ENCODE peak calls at places on chromosomes 1 and 21, in four cellular contexts. X, B, O and T are unnamed samples.

GRCh38 chr1:220528679-220529529 is 968 bp downstream of the MARK1 start:
- DNase-seq in O (no peak), B (no peak), X (no peak), T (peak)

GRCh38 chr1:200206761-200207160 is 179.3 kb downstream of the NR5A2 start:
- DNase-seq in O (no peak), X (no peak), B (no peak), T (no peak)

GRCh38 chr1:89842547-89843278 is 21.9 kb downstream of the LRRC8D start:
- DNase-seq in X (peak), B (no peak), O (no peak), T (no peak)

GRCh38 chr1:166839600-166840308 is 479 bp downstream of the POGK start:
- DNase-seq in O (no peak), X (peak), B (peak), T (peak)

GRCh38 chr1:247812637-247813036 is 11.3 kb downstream of the OR14A16 start:
- DNase-seq in B (no peak), X (no peak), O (no peak), T (no peak)

GRCh38 chr1:88104234-88104633 is 579.8 kb upstream of the PKN2 start:
- DNase-seq in B (no peak), X (no peak), O (no peak), T (no peak)

GRCh38 chr1:8283058-8283884 is 34.6 kb upstream of the SLC45A1 start:
- DNase-seq in O (peak), X (no peak), B (no peak), T (no peak)

GRCh38 chr1:101509370-101509769 is 272.6 kb downstream of the S1PR1 start:
- DNase-seq in X (no peak), B (no peak), O (no peak), T (no peak)

GRCh38 chr1:93708734-93709481 is 27.3 kb upstream of the BCAR3 start:
- DNase-seq in O (no peak), B (no peak), X (no peak), T (no peak)

GRCh38 chr1:225896937-225897549 is 8.1 kb upstream of the LEFTY1 start:
- DNase-seq in B (no peak), X (peak), O (peak), T (no peak)

GRCh38 chr21:42599962-42600361 is 53.5 kb upstream of the PDE9A start:
- DNase-seq in O (no peak), X (no peak), B (no peak), T (no peak)

GRCh38 chr1:107430540-107431228 is 289.8 kb downstream of the NTNG1 start:
- DNase-seq in O (peak), B (peak), X (peak), T (peak)

GRCh38 chr21:29523646-29524045 is 224.9 kb downstream of the BACH1 start:
- DNase-seq in X (no peak), B (no peak), O (no peak), T (no peak)

GRCh38 chr1:34370748-34371147 is 194.0 kb downstream of the C1orf94 start:
- DNase-seq in X (no peak), O (no peak), B (no peak), T (no peak)

GRCh38 chr1:206004821-206005220 is 1.6 kb upstream of the RAB7B start:
- DNase-seq in X (no peak), B (no peak), O (no peak), T (no peak)

GRCh38 chr1:66542811-66543767 is 9.1 kb downstream of the SGIP1 start:
- DNase-seq in O (no peak), B (no peak), X (peak), T (peak)

GRCh38 chr1:72281144-72281543 is 1.2 kb downstream of the NEGR1 start:
- DNase-seq in B (no peak), X (no peak), O (no peak), T (no peak)

GRCh38 chr1:230112131-230112701 is 45.2 kb downstream of the GALNT2 start:
- DNase-seq in X (no peak), B (peak), O (no peak), T (no peak)

GRCh38 chr1:79373481-79374132 is 367.1 kb upstream of the ADGRL4 start:
- DNase-seq in B (no peak), X (no peak), O (no peak), T (no peak)

GRCh38 chr1:87113313-87113712 is 198.9 kb downstream of the HS2ST1 start:
- DNase-seq in O (no peak), B (no peak), X (no peak), T (no peak)

GRCh38 chr1:183480971-183481431 is 8.7 kb downstream of the SMG7 start:
- DNase-seq in X (no peak), B (no peak), O (peak), T (no peak)

GRCh38 chr1:98172578-98172977 is 251.7 kb upstream of the DPYD start:
- DNase-seq in B (no peak), X (no peak), O (no peak), T (no peak)

GRCh38 chr1:230877139-230877923 is 9.0 kb upstream of the C1orf198 start:
- DNase-seq in X (no peak), O (no peak), B (no peak), T (no peak)

GRCh38 chr21:36555199-36555598 is 75.3 kb upstream of the CLDN14 start:
- DNase-seq in B (no peak), O (no peak), X (no peak), T (no peak)

GRCh38 chr1:47230692-47231313 is 1.2 kb downstream of the TAL1 start:
- DNase-seq in O (no peak), B (peak), X (no peak), T (no peak)

GRCh38 chr21:26093094-26093493 is 77.5 kb downstream of the APP start:
- DNase-seq in O (no peak), B (no peak), X (no peak), T (peak)

GRCh38 chr1:95451054-95451453 is 217.0 kb downstream of the RWDD3 start:
- DNase-seq in X (peak), B (peak), O (no peak), T (peak)

GRCh38 chr1:54325705-54326461 is 80.3 kb downstream of the SSBP3 start:
- DNase-seq in X (no peak), B (no peak), O (no peak), T (peak)

GRCh38 chr21:32336711-32337110 is 38.1 kb downstream of the MRAP start:
- DNase-seq in O (no peak), B (no peak), X (no peak), T (no peak)

GRCh38 chr1:232047473-232047872 is 420.9 kb downstream of the DISC1 start:
- DNase-seq in B (no peak), X (no peak), O (no peak), T (peak)

GRCh38 chr1:185939142-185939541 is 205.0 kb downstream of the HMCN1 start:
- DNase-seq in B (no peak), O (no peak), X (no peak), T (no peak)

GRCh38 chr1:10651377-10651776 is 145.1 kb downstream of the CASZ1 start:
- DNase-seq in O (no peak), X (peak), B (peak), T (no peak)

GRCh38 chr1:82950606-82951200 is 1048.2 kb downstream of the TTLL7 start:
- DNase-seq in X (no peak), O (no peak), B (no peak), T (no peak)

GRCh38 chr1:170307426-170307825 is 161.7 kb downstream of the NTMT2 start:
- DNase-seq in B (no peak), X (no peak), O (no peak), T (no peak)

GRCh38 chr1:184686540-184686939 is 68.1 kb downstream of the EDEM3 start:
- DNase-seq in X (peak), O (no peak), B (no peak), T (no peak)

GRCh38 chr1:43540653-43541071 is 10.0 kb downstream of the PTPRF start:
- DNase-seq in B (no peak), O (no peak), X (no peak), T (no peak)

GRCh38 chr1:118388341-118388740 is 203.3 kb upstream of the SPAG17 start:
- DNase-seq in B (no peak), X (no peak), O (no peak), T (no peak)

GRCh38 chr1:72284398-72285073 is 2.2 kb upstream of the NEGR1 start:
- DNase-seq in B (no peak), X (peak), O (no peak), T (peak)

DNA sequence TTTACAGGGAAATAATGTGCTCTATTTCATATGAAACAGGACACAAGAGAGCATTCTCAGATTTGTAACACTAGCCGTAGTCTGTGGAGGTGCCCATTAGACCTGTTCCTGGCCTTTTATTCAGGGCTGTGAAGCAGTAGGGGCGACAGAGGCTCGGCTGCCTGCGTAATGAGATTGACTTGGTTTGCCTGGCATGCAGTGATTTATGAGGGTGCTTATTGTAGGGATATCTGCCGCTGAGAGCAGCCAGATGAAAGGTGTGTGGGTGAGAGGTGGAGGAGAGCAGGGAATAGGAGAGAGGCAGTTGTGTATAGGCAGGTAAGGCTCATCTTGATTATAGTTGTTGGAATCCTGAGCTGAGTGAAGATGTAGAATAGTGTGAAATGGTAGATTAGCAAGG is 51.3 kb downstream of the DNAJC6 start:
- DNase-seq in X (no peak), O (no peak), B (no peak), T (no peak)
- TF ChIP-seq TARDBP in X (no peak), O (no peak), B (no peak), T (no peak)

DNA sequence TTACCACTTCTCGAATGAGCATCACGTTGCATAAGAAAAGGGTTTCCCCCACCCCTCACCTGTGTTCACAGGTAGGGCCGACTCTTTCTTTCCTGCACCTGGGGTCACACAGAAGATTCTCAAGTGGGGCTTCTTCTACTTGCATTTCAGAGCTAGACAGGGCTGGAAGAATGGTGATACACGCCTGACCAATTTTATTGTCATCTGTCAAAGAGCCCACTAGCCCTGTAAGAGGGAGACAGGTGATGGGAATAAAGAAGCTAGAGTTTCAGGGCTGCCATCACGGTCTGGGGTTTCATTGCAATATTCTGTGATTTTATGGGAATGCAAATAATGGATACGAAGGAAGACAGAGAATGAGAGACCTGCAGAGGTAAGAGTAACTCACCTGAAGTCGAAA is 78.5 kb upstream of the DSCAM start:
- DNase-seq in O (no peak), X (no peak), B (no peak), T (no peak)
- TF ChIP-seq TARDBP in O (no peak), X (no peak), B (no peak), T (no peak)

GRCh38 chr1:223628233-223628632 is 37.3 kb downstream of the CAPN8 start:
- DNase-seq in B (peak), X (peak), O (no peak), T (peak)
- TF ChIP-seq TARDBP in B (no peak), X (no peak), O (no peak), T (no peak)

GRCh38 chr1:27626031-27626935 is 8.7 kb downstream of the FGR start:
- DNase-seq in B (no peak), X (no peak), O (peak), T (no peak)

GRCh38 chr1:27623327-27624212 is 11.4 kb downstream of the FGR start:
- DNase-seq in B (no peak), O (no peak), X (no peak), T (no peak)

GRCh38 chr1:27622828-27623227 is 12.2 kb downstream of the FGR start:
- DNase-seq in X (no peak), B (no peak), O (no peak), T (no peak)

GRCh38 chr1:27627051-27627450 is 7.9 kb downstream of the FGR start:
- DNase-seq in O (no peak), B (no peak), X (no peak), T (no peak)

GRCh38 chr1:27624467-27625233 is 10.3 kb downstream of the FGR start:
- DNase-seq in X (no peak), O (peak), B (no peak), T (no peak)
- TF ChIP-seq TARDBP in X (no peak), O (no peak), B (no peak), T (no peak)

GRCh38 chr1:30697571-30697970 is 25.8 kb downstream of the MATN1 start:
- DNase-seq in O (no peak), X (no peak), B (no peak), T (no peak)
- TF ChIP-seq TARDBP in O (no peak), X (no peak), B (no peak), T (no peak)